ENCODE peak calls at places on chromosome 9, in ten cellular contexts. O is SK-N-SH, J is ovary, H is astrocyte, R is transverse colon, X is gastrocnemius medialis, M is trophoblast cell, S is keratinocyte, Z is A549, I is mammary epithelial cell. T is an unnamed sample.

GRCh38 chr9:69131682-69132081 is 42.4 kb upstream of the TJP2 start:
- DNase-seq in H (peak; percentile 98), O (no peak), X (peak; percentile 32), M (peak; percentile 55), R (no peak), Z (peak; percentile 26), J (no peak), I (peak; percentile 98), S (peak; percentile 73), T (no peak)

GRCh38 chr9:126009047-126009446 is 261.9 kb downstream of the PBX3 start:
- DNase-seq in H (no peak), Z (peak; percentile 50), J (no peak), I (no peak), X (no peak), R (no peak), S (no peak), O (no peak), M (no peak), T (no peak)

GRCh38 chr9:8784813-8785212 is 985.2 kb upstream of the DMAC1 start:
- DNase-seq in O (no peak), J (no peak), M (no peak), R (no peak), H (no peak), S (no peak), Z (no peak), X (no peak), I (no peak), T (no peak)

GRCh38 chr9:95839012-95839411 is 36.5 kb upstream of the ERCC6L2 start:
- DNase-seq in H (no peak), Z (no peak), J (no peak), R (no peak), X (no peak), M (no peak), O (no peak), S (no peak), I (no peak), T (no peak)

GRCh38 chr9:18474778-18475177 is 825 bp downstream of the ADAMTSL1 start:
- DNase-seq in I (no peak), R (no peak), M (no peak), Z (no peak), O (no peak), S (no peak), J (no peak), X (no peak), H (peak; percentile 71), T (no peak)

GRCh38 chr9:91032056-91032455 is 230.4 kb downstream of the SYK start:
- DNase-seq in I (no peak), O (no peak), J (no peak), Z (no peak), X (no peak), R (no peak), H (no peak), S (no peak), M (no peak), T (no peak)

GRCh38 chr9:130263601-130264413 is 1.8 kb upstream of the HMCN2 start:
- DNase-seq in S (no peak), R (no peak), I (no peak), X (peak; percentile 67), M (no peak), J (no peak), Z (no peak), O (peak; percentile 46), H (peak; percentile 18), T (no peak)

GRCh38 chr9:23938908-23939307 is 112.9 kb upstream of the ELAVL2 start:
- DNase-seq in X (no peak), O (no peak), H (no peak), S (no peak), Z (no peak), I (no peak), M (no peak), J (no peak), R (no peak), T (no peak)

DNA sequence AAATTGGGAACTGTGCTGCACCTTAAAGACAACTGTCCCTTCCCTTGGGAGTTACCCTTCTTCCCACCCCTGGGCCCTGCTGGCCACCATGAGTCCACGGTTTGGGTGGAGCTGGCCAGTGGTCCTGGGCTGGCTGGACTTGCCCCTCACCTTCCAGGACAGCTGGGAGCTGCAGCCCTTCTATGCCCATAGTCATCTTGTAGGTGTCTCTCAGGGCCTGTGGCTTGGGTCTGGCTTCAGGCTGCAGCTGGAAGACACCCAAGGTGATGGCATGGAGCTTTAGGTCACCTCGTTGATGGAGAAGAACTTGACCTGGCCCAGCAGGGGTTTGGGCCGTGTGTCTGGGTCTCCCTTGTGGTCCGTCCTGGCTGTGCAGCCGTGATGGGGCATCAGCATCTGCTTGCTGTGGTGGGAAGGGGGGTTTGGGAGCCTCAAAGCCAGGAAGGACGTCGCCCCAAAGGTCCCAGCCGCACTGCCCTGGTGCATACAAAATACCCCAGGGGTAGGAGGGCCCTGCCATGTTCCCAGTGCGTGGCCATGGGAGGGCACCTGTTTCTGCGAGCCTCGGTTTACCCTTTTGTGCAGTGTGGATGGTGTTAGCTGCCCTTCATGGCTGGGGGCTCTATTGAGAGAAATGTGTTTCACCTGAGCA is 8.9 kb downstream of the WNK2 start:
- DNase-seq in Z (no peak), J (no peak), X (no peak), I (no peak), R (no peak), H (no peak), S (no peak), O (no peak), M (no peak), T (no peak)
- H3K4me1 ChIP-seq in Z (no peaks in the 10 kb centered on the region), J (no peaks in the 10 kb centered on the region), X (peaks cover 32% of the 10 kb centered on the region), I (no peaks in the 10 kb centered on the region), R (peaks cover 61% of the 10 kb centered on the region), H (no peaks in the 10 kb centered on the region), S (no peaks in the 10 kb centered on the region), O (no peaks in the 10 kb centered on the region), M (no peaks in the 10 kb centered on the region), T (no peaks in the 10 kb centered on the region)

GRCh38 chr9:2023042-2023441 is 7.9 kb downstream of the SMARCA2 start:
- DNase-seq in I (no peak), O (no peak), X (no peak), H (no peak), Z (no peak), S (no peak), R (no peak), J (no peak), M (no peak), T (no peak)

GRCh38 chr9:2023532-2023931 is 8.4 kb downstream of the SMARCA2 start:
- DNase-seq in H (no peak), O (no peak), J (no peak), I (no peak), Z (no peak), S (no peak), X (no peak), M (no peak), R (no peak), T (no peak)

GRCh38 chr9:2021731-2022130 is 6.6 kb downstream of the SMARCA2 start:
- DNase-seq in M (peak; percentile 37), S (no peak), I (no peak), X (no peak), Z (no peak), H (no peak), J (no peak), O (no peak), R (no peak), T (no peak)

GRCh38 chr9:2024888-2025781 is 10.0 kb downstream of the SMARCA2 start:
- DNase-seq in H (no peak), M (no peak), X (no peak), R (no peak), S (no peak), O (no peak), I (no peak), Z (no peak), J (no peak), T (no peak)

DNA sequence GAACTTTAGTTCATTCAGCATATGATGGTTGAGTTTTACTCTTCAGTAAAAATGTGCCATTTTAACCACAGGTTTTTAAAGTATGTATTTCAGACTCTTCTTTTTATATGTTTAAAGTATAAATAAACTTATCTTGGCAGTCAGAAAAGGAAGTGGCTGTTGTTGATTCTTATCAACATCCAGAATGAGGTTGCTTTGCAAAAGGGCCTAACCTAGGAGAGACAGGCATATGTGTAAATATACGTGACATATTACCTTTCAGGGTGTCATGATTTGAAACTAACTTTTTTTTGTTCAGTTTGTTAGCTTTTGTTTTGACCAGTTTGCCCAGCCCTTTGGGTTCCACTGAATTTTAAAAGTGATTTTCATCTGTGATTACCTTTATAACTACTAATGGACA is 7.4 kb downstream of the SMARCA2 start:
- DNase-seq in Z (no peak), H (no peak), S (no peak), M (no peak), R (no peak), J (no peak), I (no peak), O (no peak), X (no peak), T (no peak)
- H3K4me1 ChIP-seq in Z (peaks cover 11% of the 10 kb centered on the region), H (peaks cover 4% of the 10 kb centered on the region), S (peaks cover 14% of the 10 kb centered on the region), M (peaks cover 30% of the 10 kb centered on the region), R (peaks cover 47% of the 10 kb centered on the region), J (peaks cover 25% of the 10 kb centered on the region), I (peaks cover 9% of the 10 kb centered on the region), O (peaks cover 16% of the 10 kb centered on the region), X (peaks cover 93% of the 10 kb centered on the region), T (peaks cover 84% of the 10 kb centered on the region)

DNA sequence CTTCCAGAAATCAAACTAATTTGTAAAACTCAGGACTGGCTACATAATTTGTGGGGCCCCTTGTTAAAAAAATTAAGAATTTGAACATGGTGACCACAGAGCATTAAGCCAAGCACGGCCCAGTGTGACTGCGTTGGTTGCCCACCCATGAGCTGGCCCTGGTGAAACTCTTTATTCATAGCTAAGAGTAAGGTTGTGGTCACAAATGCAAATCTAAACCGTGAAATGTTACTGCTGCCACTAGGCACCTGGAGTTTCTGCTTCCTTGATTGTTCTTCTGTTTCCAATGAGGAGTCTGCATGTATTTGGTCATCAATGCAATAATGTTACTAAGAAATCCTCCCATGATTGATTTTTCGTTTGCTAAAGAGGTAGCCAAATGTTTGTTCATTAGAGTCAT is 4.2 kb downstream of the GCNT1 start:
- DNase-seq in R (no peak), M (no peak), I (no peak), H (no peak), S (no peak), Z (no peak), O (no peak), J (no peak), X (no peak), T (no peak)
- H3K4me1 ChIP-seq in R (peaks cover 24% of the 10 kb centered on the region), M (no peaks in the 10 kb centered on the region), I (peaks cover 8% of the 10 kb centered on the region), H (peaks cover 5% of the 10 kb centered on the region), S (peaks cover 11% of the 10 kb centered on the region), Z (peaks cover 12% of the 10 kb centered on the region), O (no peaks in the 10 kb centered on the region), J (peaks cover 1% of the 10 kb centered on the region), X (no peaks in the 10 kb centered on the region), T (no peaks in the 10 kb centered on the region)

DNA sequence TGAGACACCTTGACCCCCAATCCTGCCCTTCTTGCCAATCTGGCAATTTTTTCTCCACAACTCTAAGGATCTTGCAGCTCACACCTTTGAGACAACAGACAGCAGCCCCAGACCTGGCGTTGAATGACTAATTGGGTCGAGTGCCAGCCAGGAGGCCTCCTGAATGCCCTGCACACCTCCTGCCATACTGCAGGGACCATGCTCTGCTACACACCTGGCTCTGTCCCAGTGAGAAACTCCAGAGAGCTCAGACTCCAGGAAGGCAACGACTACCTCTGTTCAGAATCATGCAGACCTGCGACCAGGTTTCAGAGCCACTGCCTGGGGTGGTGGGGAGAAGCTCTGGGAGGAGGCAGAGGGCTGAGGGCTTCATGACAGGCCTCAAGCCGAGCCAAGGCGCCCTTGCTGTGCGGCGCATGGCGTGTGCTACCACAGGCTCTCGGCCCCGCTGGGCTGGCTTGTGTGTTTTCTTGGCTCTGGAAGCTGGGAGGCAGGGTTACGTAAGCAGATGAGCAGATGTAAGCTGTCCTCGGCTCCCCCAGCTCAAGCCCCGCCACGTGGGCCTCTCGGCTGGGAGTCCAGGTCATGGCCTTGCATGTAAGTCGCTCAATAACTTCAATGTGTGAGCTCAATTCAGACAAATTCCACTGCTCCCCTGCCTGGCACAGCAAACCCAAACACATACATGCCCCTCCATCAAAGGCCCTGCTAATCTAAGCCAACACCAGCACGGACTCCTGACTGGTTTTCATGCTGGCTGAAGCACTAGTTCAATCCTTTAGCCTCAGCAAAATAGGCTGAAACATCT is 27.5 kb downstream of the B4GALT1 start:
- DNase-seq in R (peak; percentile 62), M (no peak), O (no peak), Z (no peak), X (peak; percentile 86), I (no peak), S (no peak), H (peak; percentile 79), J (peak; percentile 87), T (peak; percentile 60)
- H3K4me1 ChIP-seq in R (peaks cover 24% of the 10 kb centered on the region), M (peaks cover 41% of the 10 kb centered on the region), O (peaks cover 9% of the 10 kb centered on the region), Z (peaks cover 89% of the 10 kb centered on the region), X (peaks cover 67% of the 10 kb centered on the region), I (peaks cover 13% of the 10 kb centered on the region), S (peaks cover 35% of the 10 kb centered on the region), H (peaks cover 14% of the 10 kb centered on the region), J (peaks cover 47% of the 10 kb centered on the region), T (no peaks in the 10 kb centered on the region)

T was measured in tibial nerve.